ENCODE peak calls at places on chromosomes 11 and 22, in eight cellular contexts. One of them, this sample, is unnamed.

GRCh38 chr11:68939583-68940555 is 36.2 kb downstream of the IGHMBP2 start:
- DNase-seq in esophagus muscularis mucosa: no peak
- DNase-seq in endothelial cell of umbilical vein: no peak
- DNase-seq in transverse colon: no peak
- DNase-seq in GM23338: no peak
- DNase-seq in H1: no peak
- DNase-seq in SK-N-SH: no peak
- DNase-seq in sigmoid colon: no peak
- DNase-seq in this sample: no peak

GRCh38 chr22:50303848-50304527 is 3.5 kb downstream of the PLXNB2 start:
- DNase-seq in transverse colon: peak
- DNase-seq in endothelial cell of umbilical vein: no peak
- DNase-seq in SK-N-SH: peak
- DNase-seq in sigmoid colon: peak
- DNase-seq in H1: peak
- DNase-seq in esophagus muscularis mucosa: no peak
- DNase-seq in GM23338: peak
- DNase-seq in this sample: no peak

GRCh38 chr11:93577291-93577690 is 34.1 kb upstream of the SMCO4 start:
- DNase-seq in sigmoid colon: no peak
- DNase-seq in SK-N-SH: no peak
- DNase-seq in endothelial cell of umbilical vein: no peak
- DNase-seq in GM23338: no peak
- DNase-seq in transverse colon: no peak
- DNase-seq in esophagus muscularis mucosa: no peak
- DNase-seq in H1: no peak
- DNase-seq in this sample: no peak

GRCh38 chr11:118342503-118343161 is at the start of gene CD3D:
- DNase-seq in endothelial cell of umbilical vein: no peak
- DNase-seq in esophagus muscularis mucosa: no peak
- DNase-seq in transverse colon: no peak
- DNase-seq in H1: no peak
- DNase-seq in sigmoid colon: no peak
- DNase-seq in GM23338: peak
- DNase-seq in SK-N-SH: no peak
- DNase-seq in this sample: no peak

GRCh38 chr11:64298966-64299846 is 952 bp upstream of the CATSPERZ start:
- DNase-seq in endothelial cell of umbilical vein: peak
- DNase-seq in sigmoid colon: peak
- DNase-seq in SK-N-SH: no peak
- DNase-seq in GM23338: peak
- DNase-seq in H1: peak
- DNase-seq in esophagus muscularis mucosa: no peak
- DNase-seq in transverse colon: peak
- DNase-seq in this sample: no peak

GRCh38 chr11:103051158-103051801 is 40.7 kb downstream of the DCUN1D5 start:
- DNase-seq in SK-N-SH: no peak
- DNase-seq in H1: no peak
- DNase-seq in esophagus muscularis mucosa: no peak
- DNase-seq in sigmoid colon: no peak
- DNase-seq in GM23338: no peak
- DNase-seq in endothelial cell of umbilical vein: no peak
- DNase-seq in transverse colon: no peak
- DNase-seq in this sample: no peak

GRCh38 chr22:19757140-19757984 is 3.2 kb upstream of the TBX1 start:
- DNase-seq in GM23338: peak
- DNase-seq in endothelial cell of umbilical vein: no peak
- DNase-seq in transverse colon: peak
- DNase-seq in H1: peak
- DNase-seq in SK-N-SH: no peak
- DNase-seq in sigmoid colon: no peak
- DNase-seq in esophagus muscularis mucosa: no peak
- DNase-seq in this sample: no peak

GRCh38 chr22:39309364-39309861 is 10.0 kb downstream of the RPL3 start:
- DNase-seq in endothelial cell of umbilical vein: no peak
- DNase-seq in esophagus muscularis mucosa: no peak
- DNase-seq in H1: peak
- DNase-seq in sigmoid colon: no peak
- DNase-seq in GM23338: peak
- DNase-seq in transverse colon: no peak
- DNase-seq in SK-N-SH: no peak
- DNase-seq in this sample: no peak

GRCh38 chr11:117037279-117037951 is 60.8 kb downstream of the SIK3 start:
- DNase-seq in H1: no peak
- DNase-seq in endothelial cell of umbilical vein: peak
- DNase-seq in SK-N-SH: no peak
- DNase-seq in esophagus muscularis mucosa: no peak
- DNase-seq in GM23338: no peak
- DNase-seq in transverse colon: no peak
- DNase-seq in sigmoid colon: no peak
- DNase-seq in this sample: no peak

GRCh38 chr11:70103256-70103975 is 25.3 kb downstream of the ANO1 start:
- DNase-seq in endothelial cell of umbilical vein: no peak
- DNase-seq in GM23338: no peak
- DNase-seq in sigmoid colon: no peak
- DNase-seq in H1: no peak
- DNase-seq in transverse colon: no peak
- DNase-seq in SK-N-SH: no peak
- DNase-seq in esophagus muscularis mucosa: no peak
- DNase-seq in this sample: no peak

GRCh38 chr11:130775306-130776043 is 140.8 kb downstream of the SNX19 start:
- DNase-seq in GM23338: no peak
- DNase-seq in SK-N-SH: no peak
- DNase-seq in esophagus muscularis mucosa: peak
- DNase-seq in H1: no peak
- DNase-seq in sigmoid colon: no peak
- DNase-seq in endothelial cell of umbilical vein: no peak
- DNase-seq in transverse colon: no peak
- DNase-seq in this sample: no peak

GRCh38 chr22:22576244-22576988 is 17.4 kb upstream of the PRAME start:
- DNase-seq in sigmoid colon: no peak
- DNase-seq in esophagus muscularis mucosa: no peak
- DNase-seq in H1: peak
- DNase-seq in GM23338: peak
- DNase-seq in endothelial cell of umbilical vein: peak
- DNase-seq in transverse colon: peak
- DNase-seq in SK-N-SH: peak
- DNase-seq in this sample: no peak

GRCh38 chr11:92180664-92181251 is 43.9 kb upstream of the FAT3 start:
- DNase-seq in transverse colon: no peak
- DNase-seq in SK-N-SH: no peak
- DNase-seq in GM23338: peak
- DNase-seq in esophagus muscularis mucosa: no peak
- DNase-seq in sigmoid colon: no peak
- DNase-seq in H1: no peak
- DNase-seq in endothelial cell of umbilical vein: no peak
- DNase-seq in this sample: no peak

GRCh38 chr11:287821-288327 is 1.1 kb upstream of the PGGHG start:
- DNase-seq in sigmoid colon: peak
- DNase-seq in transverse colon: peak
- DNase-seq in SK-N-SH: peak
- DNase-seq in endothelial cell of umbilical vein: no peak
- DNase-seq in esophagus muscularis mucosa: no peak
- DNase-seq in H1: peak
- DNase-seq in GM23338: no peak
- DNase-seq in this sample: no peak

GRCh38 chr11:35178862-35179261 is 39.9 kb downstream of the CD44 start:
- DNase-seq in GM23338: no peak
- DNase-seq in esophagus muscularis mucosa: no peak
- DNase-seq in endothelial cell of umbilical vein: no peak
- DNase-seq in transverse colon: no peak
- DNase-seq in sigmoid colon: no peak
- DNase-seq in H1: no peak
- DNase-seq in SK-N-SH: no peak
- DNase-seq in this sample: no peak

GRCh38 chr11:112085822-112086421 is 634 bp downstream of the TIMM8B start:
- DNase-seq in endothelial cell of umbilical vein: no peak
- DNase-seq in GM23338: peak
- DNase-seq in H1: peak
- DNase-seq in transverse colon: peak
- DNase-seq in esophagus muscularis mucosa: no peak
- DNase-seq in sigmoid colon: no peak
- DNase-seq in SK-N-SH: peak
- DNase-seq in this sample: peak

GRCh38 chr11:3849297-3849874 is 6.1 kb upstream of the STIM1 start:
- DNase-seq in sigmoid colon: no peak
- DNase-seq in GM23338: peak
- DNase-seq in esophagus muscularis mucosa: no peak
- DNase-seq in H1: no peak
- DNase-seq in transverse colon: no peak
- DNase-seq in endothelial cell of umbilical vein: peak
- DNase-seq in SK-N-SH: peak
- DNase-seq in this sample: no peak

GRCh38 chr11:88280673-88281316 is 56.7 kb downstream of the CTSC start:
- DNase-seq in sigmoid colon: no peak
- DNase-seq in GM23338: no peak
- DNase-seq in SK-N-SH: no peak
- DNase-seq in endothelial cell of umbilical vein: peak
- DNase-seq in esophagus muscularis mucosa: no peak
- DNase-seq in H1: no peak
- DNase-seq in transverse colon: no peak
- DNase-seq in this sample: no peak

GRCh38 chr11:133957926-133958325 is 1.2 kb upstream of the IGSF9B start:
- DNase-seq in H1: no peak
- DNase-seq in endothelial cell of umbilical vein: no peak
- DNase-seq in GM23338: peak
- DNase-seq in esophagus muscularis mucosa: peak
- DNase-seq in SK-N-SH: no peak
- DNase-seq in sigmoid colon: no peak
- DNase-seq in transverse colon: no peak
- DNase-seq in this sample: no peak

GRCh38 chr11:66652651-66653050 is 14.1 kb downstream of the RBM4 start:
- DNase-seq in endothelial cell of umbilical vein: no peak
- DNase-seq in esophagus muscularis mucosa: no peak
- DNase-seq in sigmoid colon: no peak
- DNase-seq in H1: no peak
- DNase-seq in GM23338: no peak
- DNase-seq in transverse colon: no peak
- DNase-seq in SK-N-SH: no peak
- DNase-seq in this sample: no peak
- TF ChIP-seq POLR2AphosphoS5 in endothelial cell of umbilical vein: no peak
- TF ChIP-seq POLR2AphosphoS5 in esophagus muscularis mucosa: no peak
- TF ChIP-seq POLR2AphosphoS5 in sigmoid colon: no peak
- TF ChIP-seq POLR2AphosphoS5 in H1: no peak
- TF ChIP-seq POLR2AphosphoS5 in GM23338: no peak
- TF ChIP-seq POLR2AphosphoS5 in transverse colon: no peak
- TF ChIP-seq POLR2AphosphoS5 in SK-N-SH: no peak
- TF ChIP-seq POLR2AphosphoS5 in this sample: no peak

GRCh38 chr11:43802509-43802908 is 78.1 kb upstream of the ALKBH3 start:
- DNase-seq in GM23338: peak
- DNase-seq in H1: no peak
- DNase-seq in SK-N-SH: peak
- DNase-seq in transverse colon: no peak
- DNase-seq in esophagus muscularis mucosa: no peak
- DNase-seq in endothelial cell of umbilical vein: peak
- DNase-seq in sigmoid colon: no peak
- DNase-seq in this sample: no peak
- TF ChIP-seq CTCF in GM23338: peak
- TF ChIP-seq CTCF in H1: no peak
- TF ChIP-seq CTCF in SK-N-SH: peak
- TF ChIP-seq CTCF in transverse colon: no peak
- TF ChIP-seq CTCF in esophagus muscularis mucosa: no peak
- TF ChIP-seq CTCF in endothelial cell of umbilical vein: peak
- TF ChIP-seq CTCF in sigmoid colon: no peak
- TF ChIP-seq CTCF in this sample: peak

DNA sequence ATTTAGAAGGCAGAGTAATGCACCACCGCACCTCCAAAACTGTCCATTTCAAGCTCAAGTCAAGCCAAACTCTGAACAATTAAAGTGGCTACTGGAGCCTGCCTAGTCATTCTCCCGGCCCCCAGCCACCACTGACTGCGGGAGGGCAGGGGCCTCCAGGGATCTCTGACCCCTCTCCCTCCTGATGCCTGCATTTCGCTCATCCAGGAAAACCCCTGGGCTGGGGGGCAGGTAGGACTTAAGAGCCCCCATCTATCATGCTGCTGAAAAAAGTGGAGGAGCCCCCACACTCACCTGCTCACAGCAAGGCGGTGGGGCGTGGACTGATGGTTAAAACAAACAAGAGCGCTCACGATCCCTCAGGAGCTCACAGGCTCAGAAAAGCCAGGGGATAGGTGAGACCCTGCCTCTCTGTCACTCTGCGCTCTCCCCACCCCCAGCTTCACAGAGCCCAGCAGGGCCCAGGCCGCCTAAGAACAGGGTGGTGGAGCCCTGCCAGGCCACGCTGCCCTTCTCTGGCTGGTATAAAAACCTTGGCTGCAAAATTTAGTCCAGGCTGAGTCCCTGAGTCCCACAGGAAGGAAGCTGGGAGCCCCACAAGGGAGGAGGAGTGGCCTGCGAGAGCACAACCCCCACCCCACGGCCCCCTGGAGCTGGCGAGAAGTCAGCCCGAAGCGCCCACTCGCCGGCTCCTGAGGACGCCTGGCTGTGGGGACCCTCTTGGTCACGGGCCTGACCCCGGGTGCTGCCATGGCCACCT is 21.0 kb upstream of the MOB2 start:
- DNase-seq in GM23338: no peak
- DNase-seq in transverse colon: no peak
- DNase-seq in sigmoid colon: no peak
- DNase-seq in SK-N-SH: no peak
- DNase-seq in esophagus muscularis mucosa: no peak
- DNase-seq in H1: no peak
- DNase-seq in endothelial cell of umbilical vein: no peak
- DNase-seq in this sample: no peak
- TF ChIP-seq POLR2AphosphoS5 in GM23338: no peak
- TF ChIP-seq POLR2AphosphoS5 in transverse colon: no peak
- TF ChIP-seq POLR2AphosphoS5 in sigmoid colon: no peak
- TF ChIP-seq POLR2AphosphoS5 in SK-N-SH: no peak
- TF ChIP-seq POLR2AphosphoS5 in esophagus muscularis mucosa: no peak
- TF ChIP-seq POLR2AphosphoS5 in H1: no peak
- TF ChIP-seq POLR2AphosphoS5 in endothelial cell of umbilical vein: no peak
- TF ChIP-seq POLR2AphosphoS5 in this sample: no peak

GRCh38 chr22:29700206-29700948 is 19.4 kb upstream of the CABP7 start:
- DNase-seq in transverse colon: no peak
- DNase-seq in GM23338: no peak
- DNase-seq in SK-N-SH: no peak
- DNase-seq in H1: no peak
- DNase-seq in endothelial cell of umbilical vein: no peak
- DNase-seq in sigmoid colon: no peak
- DNase-seq in esophagus muscularis mucosa: no peak
- DNase-seq in this sample: no peak

GRCh38 chr22:29703595-29704195 is 16.1 kb upstream of the CABP7 start:
- DNase-seq in SK-N-SH: peak
- DNase-seq in GM23338: no peak
- DNase-seq in esophagus muscularis mucosa: no peak
- DNase-seq in endothelial cell of umbilical vein: no peak
- DNase-seq in sigmoid colon: peak
- DNase-seq in transverse colon: no peak
- DNase-seq in H1: no peak
- DNase-seq in this sample: no peak

GRCh38 chr22:29702931-29703594 is 16.7 kb upstream of the CABP7 start:
- DNase-seq in H1: no peak
- DNase-seq in GM23338: peak
- DNase-seq in endothelial cell of umbilical vein: no peak
- DNase-seq in SK-N-SH: peak
- DNase-seq in transverse colon: no peak
- DNase-seq in esophagus muscularis mucosa: no peak
- DNase-seq in sigmoid colon: no peak
- DNase-seq in this sample: no peak

GRCh38 chr22:29702025-29702930 is 17.5 kb upstream of the CABP7 start:
- DNase-seq in H1: no peak
- DNase-seq in SK-N-SH: peak
- DNase-seq in endothelial cell of umbilical vein: no peak
- DNase-seq in sigmoid colon: no peak
- DNase-seq in GM23338: no peak
- DNase-seq in transverse colon: peak
- DNase-seq in esophagus muscularis mucosa: no peak
- DNase-seq in this sample: no peak

GRCh38 chr22:29700949-29701927 is 18.6 kb upstream of the CABP7 start:
- DNase-seq in GM23338: peak
- DNase-seq in esophagus muscularis mucosa: no peak
- DNase-seq in H1: no peak
- DNase-seq in sigmoid colon: no peak
- DNase-seq in SK-N-SH: peak
- DNase-seq in endothelial cell of umbilical vein: peak
- DNase-seq in transverse colon: peak
- DNase-seq in this sample: no peak
- TF ChIP-seq CTCF in GM23338: peak
- TF ChIP-seq CTCF in esophagus muscularis mucosa: no peak
- TF ChIP-seq CTCF in H1: peak
- TF ChIP-seq CTCF in sigmoid colon: no peak
- TF ChIP-seq CTCF in SK-N-SH: peak
- TF ChIP-seq CTCF in endothelial cell of umbilical vein: peak
- TF ChIP-seq CTCF in transverse colon: no peak
- TF ChIP-seq CTCF in this sample: no peak

This sample was measured in Panc1.